ENCODE peak calls at places on chromosome 15, in four cellular contexts. T is K562, X is GM20000, G is A549. Z is an unnamed sample.

GRCh38 chr15:35519536-35520149 is 26.3 kb downstream of the DPH6 start:
- DNase-seq in G (peak), T (peak), X (peak), Z (no peak)

GRCh38 chr15:98800437-98801233 is 152.3 kb downstream of the IGF1R start:
- DNase-seq in X (no peak), T (no peak), G (peak), Z (no peak)

GRCh38 chr15:67253517-67254237 is 784 bp downstream of the AAGAB start:
- DNase-seq in T (peak), G (no peak), X (no peak), Z (no peak)

GRCh38 chr15:97692317-97693015 is 268.0 kb upstream of the ARRDC4 start:
- DNase-seq in T (no peak), G (no peak), X (no peak), Z (no peak)

GRCh38 chr15:86743283-86743903 is 663.7 kb downstream of the AGBL1 start:
- DNase-seq in G (peak), X (no peak), T (peak), Z (no peak)

GRCh38 chr15:62052714-62053113 is 7.5 kb downstream of the VPS13C start:
- DNase-seq in T (no peak), X (no peak), G (no peak), Z (no peak)

GRCh38 chr15:34223904-34224596 is 766 bp upstream of the EMC4 start:
- DNase-seq in G (peak), T (peak), X (no peak), Z (no peak)

GRCh38 chr15:58336161-58336560 is 95.6 kb upstream of the LIPC start:
- DNase-seq in X (no peak), T (no peak), G (no peak), Z (no peak)

GRCh38 chr15:91491131-91491950 is 362.2 kb upstream of the SLCO3A1 start:
- DNase-seq in T (peak), X (no peak), G (peak), Z (peak)

GRCh38 chr15:96329403-96329981 is 1.0 kb upstream of the NR2F2 start:
- DNase-seq in G (peak), T (peak), X (peak), Z (no peak)

GRCh38 chr15:25060472-25060803 is 105.7 kb downstream of the SNRPN start:
- DNase-seq in X (no peak), T (no peak), G (no peak), Z (no peak)

GRCh38 chr15:68272797-68273271 is 4.7 kb upstream of the FEM1B start:
- DNase-seq in T (no peak), G (peak), X (no peak), Z (no peak)

GRCh38 chr15:91970142-91970541 is 116.6 kb downstream of the SLCO3A1 start:
- DNase-seq in T (no peak), X (no peak), G (no peak), Z (no peak)

GRCh38 chr15:92012368-92012629 is 158.8 kb downstream of the SLCO3A1 start:
- DNase-seq in X (no peak), T (no peak), G (no peak), Z (no peak)

GRCh38 chr15:94259121-94259776 is 27.9 kb downstream of the MCTP2 start:
- DNase-seq in X (no peak), T (no peak), G (no peak), Z (no peak)

GRCh38 chr15:71115567-71116351 is 488 bp downstream of the THSD4 start:
- DNase-seq in G (peak), T (no peak), X (peak), Z (peak)

GRCh38 chr15:40489274-40490175 is 18.7 kb downstream of the CHST14 start:
- DNase-seq in G (no peak), X (no peak), T (no peak), Z (no peak)

GRCh38 chr15:88812137-88812536 is 8.9 kb downstream of the ACAN start:
- DNase-seq in X (no peak), T (no peak), G (no peak), Z (no peak)

GRCh38 chr15:58441376-58442070 is 9.7 kb downstream of the LIPC start:
- DNase-seq in G (peak), X (no peak), T (no peak), Z (peak)

GRCh38 chr15:101349497-101349951 is 54.5 kb upstream of the SNRPA1 start:
- DNase-seq in G (no peak), T (no peak), X (no peak), Z (no peak)

GRCh38 chr15:48890375-48890972 is 12.5 kb downstream of the EID1 start:
- DNase-seq in X (no peak), G (no peak), T (peak), Z (no peak)

GRCh38 chr15:57686657-57687056 is 19.9 kb upstream of the POLR2M start:
- DNase-seq in T (no peak), X (no peak), G (no peak), Z (no peak)

GRCh38 chr15:33314115-33314514 is 3.3 kb downstream of the RYR3 start:
- DNase-seq in G (no peak), X (no peak), T (no peak), Z (no peak)

GRCh38 chr15:52093167-52093538 is 19.4 kb downstream of the BCL2L10 start:
- DNase-seq in T (no peak), X (no peak), G (no peak), Z (no peak)

Z was measured in T1000.